ENCODE peak calls at places on chromosome 20, in six cellular contexts. One of them, this sample, is unnamed.

GRCh38 chr20:9342651-9343050 is 171.7 kb upstream of the LAMP5 start:
- DNase-seq in adipocyte: no peak
- DNase-seq in GM12865: no peak
- DNase-seq in SJSA1: no peak
- DNase-seq in T-cell: no peak
- DNase-seq in non-pigmented ciliary epithelial cell: no peak
- DNase-seq in this sample: no peak

GRCh38 chr20:5751856-5752255 is 1.7 kb downstream of the SHLD1 start:
- DNase-seq in non-pigmented ciliary epithelial cell: no peak
- DNase-seq in T-cell: no peak
- DNase-seq in SJSA1: no peak
- DNase-seq in GM12865: no peak
- DNase-seq in adipocyte: no peak
- DNase-seq in this sample: no peak

GRCh38 chr20:57061058-57061900 is 205.2 kb downstream of the BMP7 start:
- DNase-seq in SJSA1: peak
- DNase-seq in T-cell: no peak
- DNase-seq in adipocyte: peak
- DNase-seq in GM12865: no peak
- DNase-seq in non-pigmented ciliary epithelial cell: no peak
- DNase-seq in this sample: no peak

GRCh38 chr20:48146303-48146702 is 361.0 kb upstream of the SULF2 start:
- DNase-seq in adipocyte: no peak
- DNase-seq in SJSA1: no peak
- DNase-seq in non-pigmented ciliary epithelial cell: no peak
- DNase-seq in T-cell: no peak
- DNase-seq in GM12865: no peak
- DNase-seq in this sample: no peak

GRCh38 chr20:36919715-36920333 is 31.7 kb downstream of the SAMHD1 start:
- DNase-seq in non-pigmented ciliary epithelial cell: peak
- DNase-seq in SJSA1: no peak
- DNase-seq in GM12865: peak
- DNase-seq in adipocyte: peak
- DNase-seq in T-cell: no peak
- DNase-seq in this sample: no peak

GRCh38 chr20:9375221-9375681 is 139.1 kb upstream of the LAMP5 start:
- DNase-seq in non-pigmented ciliary epithelial cell: no peak
- DNase-seq in adipocyte: peak
- DNase-seq in T-cell: no peak
- DNase-seq in SJSA1: no peak
- DNase-seq in GM12865: no peak
- DNase-seq in this sample: no peak

GRCh38 chr20:53087034-53087777 is 115.0 kb downstream of the TSHZ2 start:
- DNase-seq in GM12865: no peak
- DNase-seq in non-pigmented ciliary epithelial cell: no peak
- DNase-seq in SJSA1: no peak
- DNase-seq in T-cell: no peak
- DNase-seq in adipocyte: no peak
- DNase-seq in this sample: no peak

GRCh38 chr20:1456300-1456699 is 10.3 kb downstream of the NSFL1C start:
- DNase-seq in T-cell: no peak
- DNase-seq in SJSA1: no peak
- DNase-seq in non-pigmented ciliary epithelial cell: no peak
- DNase-seq in adipocyte: peak
- DNase-seq in GM12865: no peak
- DNase-seq in this sample: no peak

GRCh38 chr20:32487381-32487780 is 97.8 kb downstream of the NOL4L start:
- DNase-seq in GM12865: no peak
- DNase-seq in T-cell: no peak
- DNase-seq in adipocyte: no peak
- DNase-seq in SJSA1: no peak
- DNase-seq in non-pigmented ciliary epithelial cell: no peak
- DNase-seq in this sample: no peak

GRCh38 chr20:49347156-49347555 is 69.3 kb upstream of the ZNFX1 start:
- DNase-seq in non-pigmented ciliary epithelial cell: no peak
- DNase-seq in GM12865: no peak
- DNase-seq in T-cell: no peak
- DNase-seq in SJSA1: no peak
- DNase-seq in adipocyte: no peak
- DNase-seq in this sample: no peak

GRCh38 chr20:21571841-21572690 is 58.2 kb upstream of the NKX2-2 start:
- DNase-seq in SJSA1: no peak
- DNase-seq in T-cell: no peak
- DNase-seq in adipocyte: peak
- DNase-seq in non-pigmented ciliary epithelial cell: no peak
- DNase-seq in GM12865: peak
- DNase-seq in this sample: no peak

GRCh38 chr20:16293590-16293989 is 279.7 kb downstream of the KIF16B start:
- DNase-seq in non-pigmented ciliary epithelial cell: no peak
- DNase-seq in SJSA1: no peak
- DNase-seq in GM12865: no peak
- DNase-seq in T-cell: no peak
- DNase-seq in adipocyte: peak
- DNase-seq in this sample: no peak

GRCh38 chr20:53656653-53657288 is 63.1 kb upstream of the ZNF217 start:
- DNase-seq in T-cell: no peak
- DNase-seq in adipocyte: peak
- DNase-seq in non-pigmented ciliary epithelial cell: no peak
- DNase-seq in SJSA1: no peak
- DNase-seq in GM12865: peak
- DNase-seq in this sample: no peak

GRCh38 chr20:45423700-45424099 is 7.8 kb downstream of the PIGT start:
- DNase-seq in non-pigmented ciliary epithelial cell: no peak
- DNase-seq in adipocyte: no peak
- DNase-seq in T-cell: no peak
- DNase-seq in SJSA1: no peak
- DNase-seq in GM12865: no peak
- DNase-seq in this sample: no peak

GRCh38 chr20:58638467-58639181 is 12.5 kb upstream of the STX16 start:
- DNase-seq in SJSA1: no peak
- DNase-seq in T-cell: no peak
- DNase-seq in non-pigmented ciliary epithelial cell: no peak
- DNase-seq in GM12865: no peak
- DNase-seq in adipocyte: no peak
- DNase-seq in this sample: no peak

GRCh38 chr20:41393705-41394066 is 27.1 kb upstream of the EMILIN3 start:
- DNase-seq in SJSA1: no peak
- DNase-seq in adipocyte: no peak
- DNase-seq in T-cell: no peak
- DNase-seq in GM12865: no peak
- DNase-seq in non-pigmented ciliary epithelial cell: no peak
- DNase-seq in this sample: no peak

GRCh38 chr20:50520222-50520877 is 10.2 kb downstream of the PTPN1 start:
- DNase-seq in non-pigmented ciliary epithelial cell: no peak
- DNase-seq in SJSA1: no peak
- DNase-seq in T-cell: no peak
- DNase-seq in GM12865: peak
- DNase-seq in adipocyte: no peak
- DNase-seq in this sample: no peak

GRCh38 chr20:46696791-46697279 is 7.6 kb upstream of the TP53RK start:
- DNase-seq in T-cell: no peak
- DNase-seq in SJSA1: no peak
- DNase-seq in adipocyte: no peak
- DNase-seq in GM12865: no peak
- DNase-seq in non-pigmented ciliary epithelial cell: no peak
- DNase-seq in this sample: no peak

GRCh38 chr20:59779656-59780380 is 153.6 kb downstream of the SYCP2 start:
- DNase-seq in adipocyte: no peak
- DNase-seq in GM12865: no peak
- DNase-seq in T-cell: no peak
- DNase-seq in SJSA1: peak
- DNase-seq in non-pigmented ciliary epithelial cell: no peak
- DNase-seq in this sample: peak

GRCh38 chr20:52812231-52812847 is 159.8 kb upstream of the TSHZ2 start:
- DNase-seq in T-cell: no peak
- DNase-seq in GM12865: no peak
- DNase-seq in adipocyte: no peak
- DNase-seq in non-pigmented ciliary epithelial cell: no peak
- DNase-seq in SJSA1: no peak
- DNase-seq in this sample: no peak

This sample was measured in vagina.